ENCODE peak calls at places on chromosomes 4 and X, in five cellular contexts. E is left colon; C is stimulated activated CD4-positive, alpha-beta T cell treated with anti-CD3 and anti-CD28 coated beads, Interleukin-4, amount 100 ng/mL, for 1 hour; B is thoracic aorta; R is ELF-1. K is an unnamed sample.

GRCh38 chr4:8666581-8666980 is 74.0 kb downstream of the CPZ start:
- DNase-seq in R (no peak), C (no peak), B (no peak), E (no peak), K (no peak)

GRCh38 chrX:14039344-14039743 is 9.7 kb upstream of the GEMIN8 start:
- DNase-seq in C (peak; percentile 39), E (peak; percentile 60), R (no peak), B (no peak), K (no peak)

GRCh38 chr4:56786955-56787354 is 34.5 kb downstream of the SPINK2 start:
- DNase-seq in B (no peak), E (peak; percentile 62), R (peak; percentile 58), C (no peak), K (no peak)

GRCh38 chrX:82676386-82676785 is 831.7 kb upstream of the POU3F4 start:
- DNase-seq in B (no peak), R (no peak), E (no peak), C (no peak), K (no peak)

GRCh38 chrX:122945328-122945727 is 238.8 kb upstream of the GRIA3 start:
- DNase-seq in B (no peak), R (no peak), C (no peak), E (no peak), K (no peak)

GRCh38 chrX:120145295-120145925 is 13.0 kb upstream of the RHOXF2 start:
- DNase-seq in R (no peak), C (no peak), B (no peak), E (no peak), K (no peak)

GRCh38 chr4:184288451-184289178 is 70.9 kb upstream of the ENPP6 start:
- DNase-seq in E (peak; percentile 41), R (peak; percentile 27), B (no peak), C (peak; percentile 36), K (peak; percentile 57)

GRCh38 chr4:15963001-15963451 is at the start of gene FGFBP2:
- DNase-seq in B (no peak), R (peak; percentile 72), C (peak; percentile 49), E (peak; percentile 79), K (peak; percentile 81)

GRCh38 chr4:140094701-140095420 is 59.1 kb downstream of the MAML3 start:
- DNase-seq in R (peak; percentile 77), C (peak; percentile 60), E (peak; percentile 56), B (no peak), K (peak; percentile 81)